ENCODE peak calls at places on chromosomes 2 and 18, in six cellular contexts. One of them, this sample, is unnamed.

GRCh38 chr2:40737180-40737579 is 285.3 kb upstream of the SLC8A1 start:
- DNase-seq in brain microvascular endothelial cell: no peak
- DNase-seq in RWPE1: no peak
- DNase-seq in cardiac muscle cell: no peak
- DNase-seq in right atrium auricular region: no peak
- DNase-seq in left lung: no peak
- DNase-seq in this sample: no peak

GRCh38 chr18:39481281-39481680 is 1915.7 kb upstream of the CELF4 start:
- DNase-seq in brain microvascular endothelial cell: no peak
- DNase-seq in RWPE1: no peak
- DNase-seq in cardiac muscle cell: no peak
- DNase-seq in right atrium auricular region: no peak
- DNase-seq in left lung: no peak
- DNase-seq in this sample: no peak

GRCh38 chr18:5468394-5468793 is 75.4 kb downstream of the EPB41L3 start:
- DNase-seq in brain microvascular endothelial cell: no peak
- DNase-seq in RWPE1: no peak
- DNase-seq in cardiac muscle cell: no peak
- DNase-seq in right atrium auricular region: no peak
- DNase-seq in left lung: peak; percentile 31
- DNase-seq in this sample: no peak

GRCh38 chr18:45780568-45780967 is 44.9 kb upstream of the SIGLEC15 start:
- DNase-seq in brain microvascular endothelial cell: no peak
- DNase-seq in RWPE1: no peak
- DNase-seq in cardiac muscle cell: no peak
- DNase-seq in right atrium auricular region: no peak
- DNase-seq in left lung: no peak
- DNase-seq in this sample: no peak

GRCh38 chr2:144642106-144642505 is 122.2 kb upstream of the ZEB2 start:
- DNase-seq in brain microvascular endothelial cell: no peak
- DNase-seq in RWPE1: no peak
- DNase-seq in cardiac muscle cell: no peak
- DNase-seq in right atrium auricular region: no peak
- DNase-seq in left lung: no peak
- DNase-seq in this sample: no peak

GRCh38 chr2:41294331-41294730 is 753.5 kb upstream of the PKDCC start:
- DNase-seq in brain microvascular endothelial cell: peak; percentile 56
- DNase-seq in RWPE1: no peak
- DNase-seq in cardiac muscle cell: peak; percentile 14
- DNase-seq in right atrium auricular region: no peak
- DNase-seq in left lung: no peak
- DNase-seq in this sample: no peak

GRCh38 chr2:220191031-220191430 is 563.6 kb downstream of the SLC4A3 start:
- DNase-seq in brain microvascular endothelial cell: peak; percentile 14
- DNase-seq in RWPE1: no peak
- DNase-seq in cardiac muscle cell: no peak
- DNase-seq in right atrium auricular region: no peak
- DNase-seq in left lung: no peak
- DNase-seq in this sample: no peak

GRCh38 chr2:186887107-186888090 is 38.4 kb upstream of the ZSWIM2 start:
- DNase-seq in brain microvascular endothelial cell: no peak
- DNase-seq in RWPE1: no peak
- DNase-seq in cardiac muscle cell: peak; percentile 82
- DNase-seq in right atrium auricular region: peak; percentile 69
- DNase-seq in left lung: no peak
- DNase-seq in this sample: peak; percentile 18

GRCh38 chr2:131580187-131580586 is 52.5 kb downstream of the CCDC74A start:
- DNase-seq in brain microvascular endothelial cell: no peak
- DNase-seq in RWPE1: no peak
- DNase-seq in cardiac muscle cell: no peak
- DNase-seq in right atrium auricular region: no peak
- DNase-seq in left lung: no peak
- DNase-seq in this sample: no peak
- TF ChIP-seq CTCF in brain microvascular endothelial cell: no peak
- TF ChIP-seq CTCF in RWPE1: no peak
- TF ChIP-seq CTCF in cardiac muscle cell: no peak
- TF ChIP-seq CTCF in right atrium auricular region: no peak
- TF ChIP-seq CTCF in left lung: no peak
- TF ChIP-seq CTCF in this sample: no peak

GRCh38 chr18:68665623-68666022 is 49.3 kb downstream of the TMX3 start:
- DNase-seq in brain microvascular endothelial cell: no peak
- DNase-seq in RWPE1: no peak
- DNase-seq in cardiac muscle cell: no peak
- DNase-seq in right atrium auricular region: no peak
- DNase-seq in left lung: no peak
- DNase-seq in this sample: no peak

GRCh38 chr18:68667121-68667520 is 47.8 kb downstream of the TMX3 start:
- DNase-seq in brain microvascular endothelial cell: no peak
- DNase-seq in RWPE1: no peak
- DNase-seq in cardiac muscle cell: peak; percentile 61
- DNase-seq in right atrium auricular region: no peak
- DNase-seq in left lung: no peak
- DNase-seq in this sample: no peak

GRCh38 chr18:68662779-68663178 is 52.1 kb downstream of the TMX3 start:
- DNase-seq in brain microvascular endothelial cell: peak; percentile 25
- DNase-seq in RWPE1: no peak
- DNase-seq in cardiac muscle cell: peak; percentile 31
- DNase-seq in right atrium auricular region: no peak
- DNase-seq in left lung: no peak
- DNase-seq in this sample: peak; percentile 40

GRCh38 chr18:68660355-68661183 is 54.3 kb downstream of the TMX3 start:
- DNase-seq in brain microvascular endothelial cell: peak; percentile 7
- DNase-seq in RWPE1: peak; percentile 32
- DNase-seq in cardiac muscle cell: peak; percentile 73
- DNase-seq in right atrium auricular region: no peak
- DNase-seq in left lung: no peak
- DNase-seq in this sample: peak; percentile 76

GRCh38 chr18:68666316-68666715 is 48.6 kb downstream of the TMX3 start:
- DNase-seq in brain microvascular endothelial cell: peak; percentile 1
- DNase-seq in RWPE1: no peak
- DNase-seq in cardiac muscle cell: peak; percentile 37
- DNase-seq in right atrium auricular region: no peak
- DNase-seq in left lung: no peak
- DNase-seq in this sample: no peak
- H3K27ac ChIP-seq in brain microvascular endothelial cell: no peak overlapping the region
- H3K27ac ChIP-seq in RWPE1: no peak overlapping the region
- H3K27ac ChIP-seq in cardiac muscle cell: no peak overlapping the region
- H3K27ac ChIP-seq in right atrium auricular region: no peak overlapping the region
- H3K27ac ChIP-seq in left lung: no peak overlapping the region
- H3K27ac ChIP-seq in this sample: no peak overlapping the region

GRCh38 chr2:36088716-36089328 is 266.8 kb upstream of the CRIM1 start:
- DNase-seq in brain microvascular endothelial cell: no peak
- DNase-seq in RWPE1: no peak
- DNase-seq in cardiac muscle cell: no peak
- DNase-seq in right atrium auricular region: no peak
- DNase-seq in left lung: no peak
- DNase-seq in this sample: no peak
- TF ChIP-seq CTCF in brain microvascular endothelial cell: no peak
- TF ChIP-seq CTCF in RWPE1: no peak
- TF ChIP-seq CTCF in cardiac muscle cell: no peak
- TF ChIP-seq CTCF in right atrium auricular region: no peak
- TF ChIP-seq CTCF in left lung: no peak
- TF ChIP-seq CTCF in this sample: no peak

GRCh38 chr18:28063181-28063790 is 113.6 kb downstream of the CDH2 start:
- DNase-seq in brain microvascular endothelial cell: no peak
- DNase-seq in RWPE1: no peak
- DNase-seq in cardiac muscle cell: peak; percentile 50
- DNase-seq in right atrium auricular region: no peak
- DNase-seq in left lung: no peak
- DNase-seq in this sample: peak; percentile 85

GRCh38 chr18:28067346-28067745 is 109.6 kb downstream of the CDH2 start:
- DNase-seq in brain microvascular endothelial cell: no peak
- DNase-seq in RWPE1: no peak
- DNase-seq in cardiac muscle cell: no peak
- DNase-seq in right atrium auricular region: no peak
- DNase-seq in left lung: no peak
- DNase-seq in this sample: no peak

GRCh38 chr18:28068208-28068607 is 108.7 kb downstream of the CDH2 start:
- DNase-seq in brain microvascular endothelial cell: no peak
- DNase-seq in RWPE1: no peak
- DNase-seq in cardiac muscle cell: no peak
- DNase-seq in right atrium auricular region: no peak
- DNase-seq in left lung: no peak
- DNase-seq in this sample: no peak

GRCh38 chr18:28065031-28065792 is 111.7 kb downstream of the CDH2 start:
- DNase-seq in brain microvascular endothelial cell: peak; percentile 93
- DNase-seq in RWPE1: peak; percentile 11
- DNase-seq in cardiac muscle cell: peak; percentile 92
- DNase-seq in right atrium auricular region: no peak
- DNase-seq in left lung: no peak
- DNase-seq in this sample: peak; percentile 46

DNA sequence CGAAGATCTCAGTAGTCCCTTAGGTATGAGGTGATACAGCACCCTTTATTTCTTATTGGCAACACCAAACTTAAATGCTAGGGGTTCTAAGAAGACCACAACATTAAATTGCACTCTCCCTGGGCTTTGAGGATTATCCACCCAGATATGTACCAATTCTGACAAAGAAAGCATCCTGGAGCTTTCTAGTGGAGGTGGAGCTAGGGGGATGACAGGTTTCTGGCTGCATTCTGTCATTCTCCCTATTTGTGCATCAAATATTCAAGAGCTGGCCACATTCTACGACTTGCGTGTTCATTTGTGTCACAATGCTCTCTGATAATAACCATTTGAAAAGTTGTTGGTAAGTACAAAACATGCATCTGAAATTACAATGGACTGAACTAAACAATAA is 111.1 kb downstream of the CDH2 start:
- DNase-seq in brain microvascular endothelial cell: peak; percentile 41
- DNase-seq in RWPE1: no peak
- DNase-seq in cardiac muscle cell: peak; percentile 48
- DNase-seq in right atrium auricular region: no peak
- DNase-seq in left lung: no peak
- DNase-seq in this sample: no peak
- H3K27ac ChIP-seq in brain microvascular endothelial cell: peak overlapping the region; percentile 94
- H3K27ac ChIP-seq in RWPE1: no peak overlapping the region
- H3K27ac ChIP-seq in cardiac muscle cell: peak overlapping the region; percentile 98
- H3K27ac ChIP-seq in right atrium auricular region: no peak overlapping the region
- H3K27ac ChIP-seq in left lung: no peak overlapping the region
- H3K27ac ChIP-seq in this sample: no peak overlapping the region

DNA sequence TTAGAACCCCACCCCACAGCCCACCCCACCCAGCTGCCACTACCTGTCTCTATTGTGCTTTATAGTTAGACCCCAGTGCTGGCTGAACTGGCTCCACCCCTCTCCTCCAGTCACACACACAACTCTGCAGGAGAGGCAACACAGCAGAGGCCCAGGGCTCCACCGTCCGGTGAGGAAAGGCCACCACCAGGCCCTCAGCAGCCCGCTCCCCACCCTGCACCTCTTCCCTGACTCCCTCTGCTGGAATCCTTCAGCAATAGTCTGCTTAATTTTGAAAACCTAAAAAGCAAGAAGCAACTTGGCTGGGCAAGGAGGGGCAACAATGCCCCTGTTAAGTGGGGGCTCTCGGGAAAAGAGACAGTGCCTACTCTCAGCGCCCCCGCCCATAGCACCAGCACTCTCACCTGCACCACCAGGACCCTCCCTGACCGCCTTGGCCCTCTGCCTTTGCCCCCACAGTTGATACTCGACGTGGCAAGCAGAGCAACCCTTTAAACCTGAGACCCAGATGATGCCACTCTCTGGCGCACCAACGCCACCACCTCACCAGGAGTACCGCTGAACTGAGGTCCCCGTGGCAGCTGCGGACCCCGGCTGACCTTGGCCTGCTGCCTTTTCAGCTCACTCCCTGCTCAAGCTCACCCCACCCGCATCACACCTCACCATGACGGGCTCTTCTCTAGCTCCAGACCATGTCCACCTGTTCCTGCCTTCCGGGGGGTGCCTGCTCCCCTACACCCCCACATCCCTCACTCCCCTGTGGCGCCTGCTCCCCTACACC is 45.7 kb downstream of the NDUFA10 start:
- DNase-seq in brain microvascular endothelial cell: peak; percentile 25
- DNase-seq in RWPE1: no peak
- DNase-seq in cardiac muscle cell: peak; percentile 58
- DNase-seq in right atrium auricular region: no peak
- DNase-seq in left lung: no peak
- DNase-seq in this sample: no peak
- TF ChIP-seq CTCF in brain microvascular endothelial cell: peak; percentile 66
- TF ChIP-seq CTCF in RWPE1: no peak
- TF ChIP-seq CTCF in cardiac muscle cell: peak; percentile 49
- TF ChIP-seq CTCF in right atrium auricular region: no peak
- TF ChIP-seq CTCF in left lung: no peak
- TF ChIP-seq CTCF in this sample: no peak

GRCh38 chr2:122754561-122754960 is 999.1 kb downstream of the TSN start:
- DNase-seq in brain microvascular endothelial cell: no peak
- DNase-seq in RWPE1: no peak
- DNase-seq in cardiac muscle cell: peak; percentile 52
- DNase-seq in right atrium auricular region: no peak
- DNase-seq in left lung: no peak
- DNase-seq in this sample: no peak
- H3K27ac ChIP-seq in brain microvascular endothelial cell: no peak overlapping the region
- H3K27ac ChIP-seq in RWPE1: no peak overlapping the region
- H3K27ac ChIP-seq in cardiac muscle cell: no peak overlapping the region
- H3K27ac ChIP-seq in right atrium auricular region: no peak overlapping the region
- H3K27ac ChIP-seq in left lung: peak overlapping the region; percentile 66
- H3K27ac ChIP-seq in this sample: no peak overlapping the region

GRCh38 chr2:133315280-133315679 is 253.0 kb downstream of the NCKAP5 start:
- DNase-seq in brain microvascular endothelial cell: no peak
- DNase-seq in RWPE1: no peak
- DNase-seq in cardiac muscle cell: no peak
- DNase-seq in right atrium auricular region: no peak
- DNase-seq in left lung: no peak
- DNase-seq in this sample: no peak
- TF ChIP-seq CTCF in brain microvascular endothelial cell: no peak
- TF ChIP-seq CTCF in RWPE1: no peak
- TF ChIP-seq CTCF in cardiac muscle cell: no peak
- TF ChIP-seq CTCF in right atrium auricular region: no peak
- TF ChIP-seq CTCF in left lung: no peak
- TF ChIP-seq CTCF in this sample: no peak

DNA sequence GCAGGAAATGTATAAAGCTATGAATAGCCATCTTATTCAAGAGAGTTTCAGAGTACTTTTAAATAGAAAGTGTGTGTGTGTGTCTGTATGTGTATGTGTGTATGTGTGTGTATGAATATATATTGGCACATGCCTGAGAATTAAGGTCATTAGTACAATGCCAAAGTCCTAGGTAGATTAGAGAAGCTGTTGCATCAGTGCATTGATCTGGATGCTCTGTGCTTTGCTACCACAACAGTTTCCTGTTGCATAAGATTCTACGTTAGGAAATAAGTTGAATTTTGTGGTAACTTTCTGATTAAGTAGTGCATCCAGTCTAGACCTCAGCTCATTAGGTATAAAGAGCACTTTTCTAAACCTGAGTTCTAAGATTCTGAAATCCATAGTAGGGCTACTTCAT is 1102.8 kb upstream of the KLHL29 start:
- DNase-seq in brain microvascular endothelial cell: no peak
- DNase-seq in RWPE1: no peak
- DNase-seq in cardiac muscle cell: peak; percentile 82
- DNase-seq in right atrium auricular region: no peak
- DNase-seq in left lung: no peak
- DNase-seq in this sample: no peak
- H3K27ac ChIP-seq in brain microvascular endothelial cell: no peak overlapping the region
- H3K27ac ChIP-seq in RWPE1: no peak overlapping the region
- H3K27ac ChIP-seq in cardiac muscle cell: no peak overlapping the region
- H3K27ac ChIP-seq in right atrium auricular region: no peak overlapping the region
- H3K27ac ChIP-seq in left lung: no peak overlapping the region
- H3K27ac ChIP-seq in this sample: no peak overlapping the region